ENCODE peak calls at places on chromosomes 2 and 18, in nine cellular contexts. X is ACHN; Z is stimulated activated CD4-positive, alpha-beta T cell treated with anti-CD3 and anti-CD28 coated beads, Interleukin-1b, Interleukin-23, amount 100 ng/mL, for 1 hour; W is dorsolateral prefrontal cortex; I is stomach; T is foreskin keratinocyte; J is EH; S is OCI-M1; V is OCI-LY7. P is an unnamed sample.

GRCh38 chr2:179440642-179441251 is 176.1 kb upstream of the SESTD1 start:
- DNase-seq in J (peak; percentile 30), I (no peak), X (peak; percentile 52), S (peak; percentile 79), T (no peak), Z (no peak), W (no peak), V (peak; percentile 57), P (peak; percentile 39)

GRCh38 chr2:9284521-9285297 is 78.1 kb downstream of the ASAP2 start:
- DNase-seq in J (no peak), X (no peak), W (no peak), V (no peak), Z (no peak), I (no peak), S (no peak), T (no peak), P (no peak)

GRCh38 chr2:147173186-147173575 is 671.6 kb upstream of the ACVR2A start:
- DNase-seq in Z (no peak), V (no peak), S (no peak), W (no peak), I (no peak), X (peak; percentile 41), T (peak; percentile 78), J (no peak), P (no peak)

GRCh38 chr2:67526283-67526682 is 129.2 kb downstream of the ETAA1 start:
- DNase-seq in V (no peak), T (peak; percentile 49), J (peak; percentile 67), X (no peak), Z (no peak), S (no peak), W (no peak), I (no peak), P (peak; percentile 58)

GRCh38 chr18:21513292-21513691 is 87.2 kb downstream of the ESCO1 start:
- DNase-seq in W (no peak), Z (no peak), I (no peak), V (no peak), J (peak; percentile 58), T (no peak), S (no peak), X (no peak), P (no peak)

GRCh38 chr2:60819155-60819862 is 62.1 kb upstream of the REL start:
- DNase-seq in Z (peak; percentile 46), S (no peak), I (peak; percentile 41), W (no peak), V (no peak), X (no peak), J (no peak), T (no peak), P (no peak)

GRCh38 chr2:200428961-200429665 is 80.8 kb downstream of the KCTD18 start:
- DNase-seq in S (no peak), J (no peak), V (no peak), W (no peak), I (no peak), T (no peak), Z (no peak), X (no peak), P (no peak)

GRCh38 chr2:126801473-126801872 is 97.2 kb upstream of the TEX51 start:
- DNase-seq in T (no peak), J (no peak), W (no peak), S (no peak), I (no peak), V (no peak), Z (no peak), X (no peak), P (no peak)

GRCh38 chr2:177331446-177331997 is 61.1 kb upstream of the AGPS start:
- DNase-seq in J (no peak), I (no peak), T (no peak), S (no peak), W (no peak), X (no peak), V (no peak), Z (no peak), P (no peak)

GRCh38 chr18:3453540-3454364 is 3.8 kb downstream of the TGIF1 start:
- DNase-seq in T (peak; percentile 95), X (peak; percentile 53), J (peak; percentile 99), W (no peak), I (peak; percentile 41), S (peak; percentile 80), V (peak; percentile 45), Z (no peak), P (peak; percentile 92)

GRCh38 chr2:24507511-24507910 is 16.5 kb downstream of the NCOA1 start:
- DNase-seq in S (no peak), Z (no peak), X (no peak), T (no peak), W (no peak), J (no peak), I (no peak), V (no peak), P (no peak)

GRCh38 chr2:190036071-190036470 is 26.5 kb downstream of the MSTN start:
- DNase-seq in V (no peak), J (no peak), I (no peak), S (no peak), W (no peak), T (no peak), Z (no peak), X (no peak), P (no peak)

GRCh38 chr2:238892796-238893195 is 44.9 kb downstream of the TWIST2 start:
- DNase-seq in W (no peak), V (no peak), I (no peak), S (no peak), X (no peak), J (peak; percentile 33), Z (no peak), T (no peak), P (no peak)

GRCh38 chr2:43569921-43570320 is 25.9 kb downstream of the THADA start:
- DNase-seq in Z (no peak), I (no peak), X (no peak), V (no peak), S (no peak), W (no peak), T (no peak), J (no peak), P (no peak)

GRCh38 chr2:75290600-75291140 is 91.3 kb upstream of the TACR1 start:
- DNase-seq in V (no peak), T (peak; percentile 4), S (no peak), Z (no peak), W (no peak), X (no peak), J (peak; percentile 58), I (no peak), P (no peak)

GRCh38 chr2:182625814-182626213 is 90.2 kb upstream of the DNAJC10 start:
- DNase-seq in W (no peak), Z (no peak), X (no peak), V (no peak), I (no peak), J (no peak), S (no peak), T (no peak), P (no peak)

GRCh38 chr2:209638346-209638745 is 133.3 kb upstream of the UNC80 start:
- DNase-seq in W (no peak), V (no peak), Z (no peak), J (peak; percentile 61), S (no peak), I (no peak), T (peak; percentile 85), X (no peak), P (peak; percentile 13)

GRCh38 chr2:239462671-239463506 is 62.1 kb upstream of the HDAC4 start:
- DNase-seq in Z (no peak), S (no peak), J (no peak), I (peak; percentile 17), T (no peak), V (no peak), W (no peak), X (no peak), P (no peak)

GRCh38 chr2:122542236-122542635 is 786.8 kb downstream of the TSN start:
- DNase-seq in Z (no peak), T (no peak), S (no peak), I (no peak), W (no peak), X (no peak), J (no peak), V (no peak), P (no peak)

GRCh38 chr2:9800975-9801723 is 42.1 kb upstream of the TAF1B start:
- DNase-seq in V (no peak), T (peak; percentile 93), I (no peak), W (no peak), X (no peak), J (peak; percentile 72), Z (peak; percentile 21), S (no peak), P (no peak)

P was measured in fibroblast of the conjunctiva.